ENCODE peak calls at places on chromosomes 16 and 17, in four cellular contexts. M is H9, T is trophoblast cell, P is H1. E is an unnamed sample. For H3K79me2, the result is how much of the 10 kb centered on the place peaks cover.

GRCh38 chr17:41814195-41814594 is 1.4 kb downstream of the FKBP10 start:
- DNase-seq in M (no peak), T (no peak), P (no peak), E (no peak)

GRCh38 chr17:75511610-75512575 is 3.4 kb downstream of the CASKIN2 start:
- DNase-seq in M (no peak), T (no peak), P (no peak), E (no peak)

GRCh38 chr16:81601008-81601428 is 156.4 kb downstream of the CMIP start:
- DNase-seq in M (no peak), T (peak), P (no peak), E (no peak)

GRCh38 chr16:72427786-72428480 is 256.0 kb upstream of the PMFBP1 start:
- DNase-seq in M (no peak), T (no peak), P (no peak), E (no peak)

GRCh38 chr17:35761601-35762000 is 914 bp downstream of the C17orf50 start:
- DNase-seq in M (no peak), T (no peak), P (no peak), E (no peak)

GRCh38 chr16:14505846-14506245 is 124.2 kb downstream of the PARN start:
- DNase-seq in M (no peak), T (no peak), P (no peak), E (no peak)

GRCh38 chr16:30615358-30616076 is 5.3 kb upstream of the ZNF689 start:
- DNase-seq in M (peak), T (peak), P (peak), E (peak)

GRCh38 chr16:54774768-54775167 is 155.9 kb upstream of the IRX5 start:
- DNase-seq in M (no peak), T (no peak), P (no peak), E (no peak)

GRCh38 chr16:26019406-26019805 is 327.6 kb downstream of the HS3ST4 start:
- DNase-seq in M (no peak), T (no peak), P (no peak), E (no peak)

GRCh38 chr17:57578608-57578990 is 166.5 kb downstream of the CCDC182 start:
- DNase-seq in M (no peak), T (no peak), P (no peak), E (no peak)

GRCh38 chr17:48952904-48953303 is 8.3 kb upstream of the SNF8 start:
- DNase-seq in M (no peak), T (no peak), P (no peak), E (no peak)

GRCh38 chr16:54519161-54519685 is 232.6 kb upstream of the IRX3 start:
- DNase-seq in M (no peak), T (no peak), P (no peak), E (no peak)

GRCh38 chr17:78718575-78719209 is 63.4 kb downstream of the CYTH1 start:
- DNase-seq in M (no peak), T (peak), P (no peak), E (no peak)

GRCh38 chr17:44065668-44066203 is 735 bp downstream of the LSM12 start:
- DNase-seq in M (no peak), T (peak), P (no peak), E (peak)

GRCh38 chr17:73640691-73641090 is 3.6 kb downstream of the SDK2 start:
- DNase-seq in M (no peak), T (no peak), P (no peak), E (no peak)

GRCh38 chr17:33218657-33219298 is 74.3 kb downstream of the ASIC2 start:
- DNase-seq in M (no peak), T (no peak), P (no peak), E (no peak)

GRCh38 chr16:51134876-51135275 is 16.2 kb downstream of the SALL1 start:
- DNase-seq in M (no peak), T (no peak), P (no peak), E (peak)

GRCh38 chr17:8359769-8360168 is 16.7 kb downstream of the KRABD2 start:
- DNase-seq in M (no peak), T (peak), P (no peak), E (peak)

GRCh38 chr17:68606451-68607307 is 5.5 kb upstream of the FAM20A start:
- DNase-seq in M (no peak), T (no peak), P (no peak), E (no peak)

GRCh38 chr17:74402070-74402469 is 29.8 kb upstream of the GPRC5C start:
- DNase-seq in M (no peak), T (no peak), P (no peak), E (no peak)

GRCh38 chr17:73359987-73360410 is 48.2 kb upstream of the CDC42EP4 start:
- DNase-seq in M (peak), T (peak), P (peak), E (peak)

GRCh38 chr16:54938351-54939346 is 8.0 kb downstream of the IRX5 start:
- DNase-seq in M (peak), T (peak), P (no peak), E (peak)

GRCh38 chr17:263773-264172 is 82.3 kb upstream of the DOC2B start:
- DNase-seq in M (no peak), T (no peak), P (no peak), E (no peak)

GRCh38 chr17:16286947-16287562 is 66.2 kb downstream of the CENPV start:
- DNase-seq in M (peak), T (peak), P (no peak), E (no peak)

GRCh38 chr17:17467720-17468119 is 9.1 kb upstream of the MED9 start:
- DNase-seq in M (no peak), T (no peak), P (no peak), E (no peak)

GRCh38 chr17:46974086-46974485 is 5.0 kb downstream of the RPRML start:
- DNase-seq in M (no peak), T (no peak), P (no peak), E (no peak)

GRCh38 chr17:3959295-3959899 is 4.8 kb downstream of the ATP2A3 start:
- DNase-seq in M (no peak), T (no peak), P (no peak), E (no peak)

GRCh38 chr16:82067042-82067809 is 32.2 kb downstream of the HSD17B2 start:
- DNase-seq in M (no peak), T (no peak), P (no peak), E (no peak)

GRCh38 chr16:14321542-14321941 is 250.4 kb downstream of the MRTFB start:
- DNase-seq in M (no peak), T (no peak), P (no peak), E (peak)

GRCh38 chr16:89723279-89724250 is 2.2 kb downstream of the ZNF276 start:
- DNase-seq in M (no peak), T (no peak), P (no peak), E (no peak)

GRCh38 chr16:180101-180920 is at the start of gene HBQ1:
- DNase-seq in M (peak), T (peak), P (no peak), E (peak)

GRCh38 chr17:64707077-64707591 is 45.0 kb upstream of the SMURF2 start:
- DNase-seq in M (peak), T (peak), P (peak), E (peak)

GRCh38 chr16:81140930-81141780 is 45.0 kb upstream of the GCSH start:
- DNase-seq in M (peak), T (peak), P (peak), E (peak)

GRCh38 chr16:47073223-47074155 is 70.3 kb downstream of the NETO2 start:
- DNase-seq in M (no peak), T (no peak), P (no peak), E (no peak)

GRCh38 chr17:45234641-45235040 is 13.0 kb downstream of the FMNL1 start:
- DNase-seq in M (peak), T (no peak), P (no peak), E (peak)

GRCh38 chr17:76142044-76143041 is 1.3 kb upstream of the FOXJ1 start:
- DNase-seq in M (peak), T (no peak), P (no peak), E (no peak)

GRCh38 chr17:40779181-40779909 is 3.0 kb downstream of the KRT27 start:
- DNase-seq in M (peak), T (peak), P (no peak), E (no peak)

GRCh38 chr17:76840884-76841775 is 27.1 kb upstream of the MGAT5B start:
- DNase-seq in M (no peak), T (no peak), P (no peak), E (peak)

GRCh38 chr16:66519482-66519881 is 30.4 kb downstream of the TK2 start:
- DNase-seq in M (no peak), T (peak), P (no peak), E (no peak)

GRCh38 chr16:66516172-66516807 is 33.6 kb downstream of the TK2 start:
- DNase-seq in M (no peak), T (no peak), P (no peak), E (no peak)

GRCh38 chr16:66517586-66518263 is 32.2 kb downstream of the TK2 start:
- DNase-seq in M (no peak), T (no peak), P (no peak), E (no peak)

GRCh38 chr16:66515543-66516171 is 34.3 kb downstream of the TK2 start:
- DNase-seq in M (peak), T (peak), P (peak), E (peak)

DNA sequence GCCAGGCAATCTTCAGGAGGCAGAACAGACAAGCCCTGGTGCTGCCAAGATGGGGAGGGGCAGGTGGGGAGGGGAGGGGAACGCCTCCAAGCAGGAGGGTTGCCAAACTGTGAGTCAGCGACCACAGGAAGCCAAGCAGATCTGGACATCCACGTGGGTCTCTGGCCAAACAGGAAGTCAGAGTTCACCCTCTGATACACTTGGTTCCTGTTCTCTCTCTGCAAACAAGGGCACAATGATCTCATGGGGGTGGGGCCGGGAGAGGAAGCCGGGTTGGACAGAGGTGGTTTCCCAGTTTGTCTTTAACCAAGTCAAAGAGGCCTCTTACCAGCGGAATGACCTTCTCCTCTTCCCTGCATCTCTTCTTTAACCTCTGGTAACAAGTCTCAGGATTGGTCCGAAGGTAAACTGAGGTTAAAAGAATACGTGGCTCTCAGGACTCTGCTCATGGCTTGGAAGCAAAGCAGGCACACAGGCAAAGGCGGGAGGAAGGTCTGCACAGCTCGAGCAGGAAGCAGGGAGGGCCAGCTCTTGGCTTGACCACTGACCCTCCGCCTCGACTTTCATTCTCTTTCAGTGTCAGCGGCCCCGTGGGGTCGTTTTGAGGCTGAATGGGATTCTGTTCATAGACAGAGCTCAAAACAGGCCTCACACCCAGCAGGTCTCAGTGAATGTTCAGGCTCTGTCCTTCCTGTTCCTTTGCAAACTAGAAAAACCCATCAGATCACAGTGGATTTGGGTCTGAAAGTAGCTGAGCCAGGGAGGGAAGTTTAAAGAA is 32.9 kb downstream of the TK2 start:
- DNase-seq in M (peak), T (peak), P (peak), E (peak)
- H3K18ac ChIP-seq in M (no peak), T (peak), P (peak), E (no peak)

GRCh38 chr17:20216154-20216815 is 207.1 kb downstream of the SPECC1 start:
- DNase-seq in M (no peak), T (no peak), P (no peak), E (peak)

GRCh38 chr17:20217677-20218076 is 208.5 kb downstream of the SPECC1 start:
- DNase-seq in M (no peak), T (no peak), P (no peak), E (no peak)

GRCh38 chr17:20216853-20217252 is 207.7 kb downstream of the SPECC1 start:
- DNase-seq in M (no peak), T (no peak), P (no peak), E (no peak)

GRCh38 chr17:20214807-20215206 is 205.6 kb downstream of the SPECC1 start:
- DNase-seq in M (no peak), T (no peak), P (no peak), E (no peak)

DNA sequence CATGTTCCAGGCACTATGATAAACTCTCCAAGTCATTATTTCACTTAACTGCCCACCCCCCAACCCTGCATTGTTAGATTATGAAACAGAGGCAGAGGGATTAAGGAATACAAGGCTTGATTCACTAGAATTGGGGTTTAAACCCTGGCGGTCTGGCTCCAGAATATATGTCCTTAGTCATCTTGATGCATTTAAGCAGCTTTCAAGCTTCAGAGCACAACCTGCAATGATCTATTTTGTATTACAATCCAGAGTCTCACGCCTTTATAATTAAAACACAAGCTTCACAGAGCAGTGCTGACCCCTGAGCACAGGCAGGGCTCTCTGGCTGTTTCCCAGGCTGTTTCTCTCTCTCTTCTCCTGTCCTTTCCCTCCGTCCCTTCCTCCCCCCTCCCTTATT is 209.1 kb downstream of the SPECC1 start:
- DNase-seq in M (no peak), T (no peak), P (no peak), E (no peak)
- H3K79me2 ChIP-seq in M (under half), T (under half), P (under half), E (under half)

DNA sequence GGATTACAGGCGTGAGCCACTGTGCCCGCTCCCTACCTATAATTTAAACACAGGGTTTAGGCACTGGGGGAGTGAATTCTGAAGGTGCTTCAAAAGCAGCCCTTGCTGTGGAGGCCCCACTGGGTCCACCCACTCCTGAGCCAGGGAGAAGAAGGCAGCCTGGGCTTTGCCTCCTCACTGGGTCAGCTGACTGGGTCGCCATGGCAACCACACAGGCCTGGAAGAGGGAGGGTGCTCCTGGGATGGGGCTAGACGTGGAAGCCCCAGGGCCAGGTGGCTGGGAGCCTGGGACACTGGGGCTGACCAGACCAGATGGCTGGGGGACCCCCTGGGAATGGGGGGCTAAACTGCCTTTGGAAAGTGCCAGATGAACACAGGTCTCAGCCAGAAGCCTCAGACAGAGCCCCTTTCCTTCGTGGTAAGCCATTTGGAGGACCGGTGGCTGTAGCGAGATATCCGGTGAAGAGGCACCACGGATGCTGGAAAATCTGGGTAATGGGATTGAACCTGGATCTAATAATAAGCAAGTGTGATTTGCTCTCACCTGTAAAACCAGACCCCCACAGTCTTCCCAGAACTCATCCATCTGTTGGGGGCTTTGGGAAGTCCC is 32.9 kb downstream of the TRARG1 start:
- DNase-seq in M (peak), T (no peak), P (no peak), E (peak)
- H3K18ac ChIP-seq in M (no peak), T (no peak), P (no peak), E (no peak)

DNA sequence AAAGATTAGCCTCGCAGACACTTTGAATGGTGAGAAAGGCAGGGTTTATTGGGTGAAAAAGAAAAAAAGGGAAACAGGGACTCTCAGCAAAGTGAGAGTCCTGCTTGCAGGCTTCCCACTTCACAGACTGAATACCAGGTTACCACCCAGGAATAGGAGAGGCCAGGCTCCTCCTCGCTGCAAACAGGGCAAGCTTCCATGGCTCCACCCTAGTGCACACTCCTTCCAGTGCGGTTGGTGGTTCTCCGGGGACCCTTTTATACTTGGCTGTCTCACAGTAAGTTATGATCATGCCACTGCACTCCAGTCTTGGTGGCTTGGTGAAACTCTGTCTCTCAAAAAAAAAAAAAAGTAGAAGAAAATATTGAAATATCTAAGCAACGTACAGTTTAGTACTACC is 30.5 kb upstream of the CDH8 start:
- DNase-seq in M (no peak), T (no peak), P (no peak), E (no peak)
- H3K79me2 ChIP-seq in M (under half), T (under half), P (under half), E (under half)